ENCODE peak calls at places on chromosome 2, in four cellular contexts. One of them, this sample, is unnamed.

GRCh38 chr2:204019572-204020501 is 83.3 kb downstream of the ICOS start:
- DNase-seq in HCT116: no peak
- DNase-seq in K562: no peak
- DNase-seq in SK-N-SH: no peak
- DNase-seq in this sample: no peak

GRCh38 chr2:204840504-204840903 is 295.2 kb downstream of the PARD3B start:
- DNase-seq in SK-N-SH: no peak
- DNase-seq in HCT116: no peak
- DNase-seq in K562: no peak
- DNase-seq in this sample: no peak

GRCh38 chr2:239731998-239732665 is 293.0 kb downstream of the NDUFA10 start:
- DNase-seq in K562: no peak
- DNase-seq in SK-N-SH: no peak
- DNase-seq in HCT116: no peak
- DNase-seq in this sample: no peak

GRCh38 chr2:125004091-125004800 is 979.2 kb downstream of the CNTNAP5 start:
- DNase-seq in SK-N-SH: no peak
- DNase-seq in K562: no peak
- DNase-seq in HCT116: no peak
- DNase-seq in this sample: no peak

GRCh38 chr2:223735659-223736244 is 101.6 kb downstream of the AP1S3 start:
- DNase-seq in K562: no peak
- DNase-seq in HCT116: no peak
- DNase-seq in SK-N-SH: no peak
- DNase-seq in this sample: no peak

GRCh38 chr2:12721571-12722444 is 5.1 kb downstream of the TRIB2 start:
- DNase-seq in HCT116: no peak
- DNase-seq in SK-N-SH: no peak
- DNase-seq in K562: no peak
- DNase-seq in this sample: no peak

GRCh38 chr2:113886479-113887383 is 3.2 kb upstream of the ACTR3 start:
- DNase-seq in K562: no peak
- DNase-seq in SK-N-SH: no peak
- DNase-seq in HCT116: no peak
- DNase-seq in this sample: peak; percentile 62

GRCh38 chr2:18701546-18701945 is 112.2 kb upstream of the NT5C1B start:
- DNase-seq in K562: no peak
- DNase-seq in HCT116: no peak
- DNase-seq in SK-N-SH: no peak
- DNase-seq in this sample: no peak

GRCh38 chr2:62472321-62472720 is 33.7 kb downstream of the TMEM17 start:
- DNase-seq in HCT116: no peak
- DNase-seq in K562: no peak
- DNase-seq in SK-N-SH: no peak
- DNase-seq in this sample: no peak

GRCh38 chr2:73979686-73980085 is 5.0 kb upstream of the TET3 start:
- DNase-seq in HCT116: no peak
- DNase-seq in K562: no peak
- DNase-seq in SK-N-SH: no peak
- DNase-seq in this sample: peak; percentile 35

GRCh38 chr2:229714736-229715541 is 584 bp upstream of the DNER start:
- DNase-seq in K562: peak; percentile 34
- DNase-seq in HCT116: no peak
- DNase-seq in SK-N-SH: peak; percentile 70
- DNase-seq in this sample: peak; percentile 26

GRCh38 chr2:85604568-85605339 is 2.3 kb upstream of the TMEM150A start:
- DNase-seq in K562: no peak
- DNase-seq in HCT116: no peak
- DNase-seq in SK-N-SH: no peak
- DNase-seq in this sample: no peak

GRCh38 chr2:85606116-85606455 is 3.6 kb upstream of the TMEM150A start:
- DNase-seq in K562: no peak
- DNase-seq in HCT116: no peak
- DNase-seq in SK-N-SH: no peak
- DNase-seq in this sample: no peak

GRCh38 chr2:85605406-85606115 is 3.1 kb upstream of the TMEM150A start:
- DNase-seq in HCT116: no peak
- DNase-seq in SK-N-SH: no peak
- DNase-seq in K562: no peak
- DNase-seq in this sample: peak; percentile 87

GRCh38 chr2:85611217-85611704 is 605 bp downstream of the C2orf68 start:
- DNase-seq in HCT116: no peak
- DNase-seq in K562: no peak
- DNase-seq in SK-N-SH: peak; percentile 31
- DNase-seq in this sample: no peak

DNA sequence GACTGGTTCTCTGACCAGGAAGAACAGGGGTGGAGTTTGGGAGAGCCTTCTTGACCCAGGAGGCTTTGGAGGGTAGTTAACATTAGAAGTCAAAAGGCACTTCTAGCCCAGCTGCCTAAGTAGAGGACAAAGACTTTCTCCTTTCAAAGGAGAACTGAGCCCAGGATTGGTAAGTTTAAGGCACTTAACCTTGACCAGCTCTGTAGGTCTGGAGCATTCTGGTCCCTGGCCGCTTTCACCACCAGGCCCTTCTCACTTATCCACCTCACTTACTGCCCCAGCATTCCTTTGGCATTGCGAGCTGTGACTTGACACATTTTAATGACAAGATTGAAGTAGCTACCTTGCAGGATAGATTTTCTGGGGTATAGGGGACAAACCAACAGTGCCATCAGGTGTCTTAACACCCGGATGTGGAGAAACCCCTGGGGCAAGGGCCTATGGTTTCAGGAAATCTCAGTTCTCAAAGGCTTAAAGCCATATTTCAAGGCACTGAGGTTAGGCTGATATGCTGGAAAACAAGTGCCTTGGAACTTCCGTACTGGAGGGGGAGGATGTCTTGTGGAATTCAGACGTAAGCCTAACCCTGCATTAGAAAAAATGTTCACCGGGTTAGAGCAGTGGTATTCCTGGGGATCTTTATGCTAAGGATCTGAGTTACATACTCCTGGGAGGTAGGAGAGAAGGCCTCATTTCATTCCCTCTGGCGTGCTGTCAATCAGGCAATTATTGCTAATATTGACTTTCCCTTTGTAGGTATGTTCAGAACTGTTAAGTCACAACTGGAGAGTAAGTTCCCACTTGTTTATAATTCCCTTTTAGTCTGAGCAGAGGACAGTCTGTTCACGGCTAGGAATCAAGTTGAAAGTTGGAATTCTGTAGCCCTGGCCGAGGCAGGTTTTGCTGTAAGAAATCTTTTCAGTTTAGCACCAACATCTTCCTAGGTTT is 4.3 kb downstream of the C2orf68 start:
- DNase-seq in K562: no peak
- DNase-seq in SK-N-SH: no peak
- DNase-seq in HCT116: no peak
- DNase-seq in this sample: peak; percentile 37
- H3K4me1 ChIP-seq in K562: peaks cover 36% of the 10 kb centered on the region
- H3K4me1 ChIP-seq in SK-N-SH: peaks cover 20% of the 10 kb centered on the region
- H3K4me1 ChIP-seq in HCT116: peaks cover 8% of the 10 kb centered on the region
- H3K4me1 ChIP-seq in this sample: peaks cover 73% of the 10 kb centered on the region

GRCh38 chr2:191845876-191846786 is 757 bp downstream of the CAVIN2 start:
- DNase-seq in SK-N-SH: no peak
- DNase-seq in K562: peak; percentile 20
- DNase-seq in HCT116: no peak
- DNase-seq in this sample: peak; percentile 32
- TF ChIP-seq ELF1 in SK-N-SH: no peak
- TF ChIP-seq ELF1 in K562: no peak
- TF ChIP-seq ELF1 in HCT116: no peak
- TF ChIP-seq ELF1 in this sample: no peak

GRCh38 chr2:189162566-189162965 is 17.0 kb downstream of the COL5A2 start:
- DNase-seq in K562: no peak
- DNase-seq in HCT116: no peak
- DNase-seq in SK-N-SH: no peak
- DNase-seq in this sample: no peak
- H3K4me1 ChIP-seq in K562: no peaks in the 10 kb centered on the region
- H3K4me1 ChIP-seq in HCT116: no peaks in the 10 kb centered on the region
- H3K4me1 ChIP-seq in SK-N-SH: peaks cover 4% of the 10 kb centered on the region
- H3K4me1 ChIP-seq in this sample: no peaks in the 10 kb centered on the region

GRCh38 chr2:238425979-238426567 is 654 bp upstream of the ASB1 start:
- DNase-seq in HCT116: peak; percentile 28
- DNase-seq in K562: peak; percentile 42
- DNase-seq in SK-N-SH: peak; percentile 80
- DNase-seq in this sample: peak; percentile 57
- TF ChIP-seq ELF1 in HCT116: no peak
- TF ChIP-seq ELF1 in K562: no peak
- TF ChIP-seq ELF1 in SK-N-SH: no peak
- TF ChIP-seq ELF1 in this sample: no peak

GRCh38 chr2:69195706-69196105 is 182.7 kb downstream of the ANTXR1 start:
- DNase-seq in HCT116: no peak
- DNase-seq in SK-N-SH: no peak
- DNase-seq in K562: no peak
- DNase-seq in this sample: no peak
- H3K4me1 ChIP-seq in HCT116: no peaks in the 10 kb centered on the region
- H3K4me1 ChIP-seq in SK-N-SH: peaks cover 20% of the 10 kb centered on the region
- H3K4me1 ChIP-seq in K562: no peaks in the 10 kb centered on the region
- H3K4me1 ChIP-seq in this sample: peaks cover 33% of the 10 kb centered on the region

GRCh38 chr2:69012310-69013122 is 463 bp upstream of the ANTXR1 start:
- DNase-seq in K562: peak; percentile 67
- DNase-seq in HCT116: peak; percentile 23
- DNase-seq in SK-N-SH: peak; percentile 19
- DNase-seq in this sample: peak; percentile 66

GRCh38 chr2:69017080-69017479 is 4.1 kb downstream of the ANTXR1 start:
- DNase-seq in K562: no peak
- DNase-seq in SK-N-SH: no peak
- DNase-seq in HCT116: no peak
- DNase-seq in this sample: no peak

GRCh38 chr2:69011611-69012157 is 1.3 kb upstream of the ANTXR1 start:
- DNase-seq in HCT116: no peak
- DNase-seq in SK-N-SH: peak; percentile 30
- DNase-seq in K562: no peak
- DNase-seq in this sample: peak; percentile 24

GRCh38 chr2:69013123-69013836 is at the start of gene ANTXR1:
- DNase-seq in SK-N-SH: peak; percentile 87
- DNase-seq in K562: no peak
- DNase-seq in HCT116: peak; percentile 53
- DNase-seq in this sample: peak; percentile 45

DNA sequence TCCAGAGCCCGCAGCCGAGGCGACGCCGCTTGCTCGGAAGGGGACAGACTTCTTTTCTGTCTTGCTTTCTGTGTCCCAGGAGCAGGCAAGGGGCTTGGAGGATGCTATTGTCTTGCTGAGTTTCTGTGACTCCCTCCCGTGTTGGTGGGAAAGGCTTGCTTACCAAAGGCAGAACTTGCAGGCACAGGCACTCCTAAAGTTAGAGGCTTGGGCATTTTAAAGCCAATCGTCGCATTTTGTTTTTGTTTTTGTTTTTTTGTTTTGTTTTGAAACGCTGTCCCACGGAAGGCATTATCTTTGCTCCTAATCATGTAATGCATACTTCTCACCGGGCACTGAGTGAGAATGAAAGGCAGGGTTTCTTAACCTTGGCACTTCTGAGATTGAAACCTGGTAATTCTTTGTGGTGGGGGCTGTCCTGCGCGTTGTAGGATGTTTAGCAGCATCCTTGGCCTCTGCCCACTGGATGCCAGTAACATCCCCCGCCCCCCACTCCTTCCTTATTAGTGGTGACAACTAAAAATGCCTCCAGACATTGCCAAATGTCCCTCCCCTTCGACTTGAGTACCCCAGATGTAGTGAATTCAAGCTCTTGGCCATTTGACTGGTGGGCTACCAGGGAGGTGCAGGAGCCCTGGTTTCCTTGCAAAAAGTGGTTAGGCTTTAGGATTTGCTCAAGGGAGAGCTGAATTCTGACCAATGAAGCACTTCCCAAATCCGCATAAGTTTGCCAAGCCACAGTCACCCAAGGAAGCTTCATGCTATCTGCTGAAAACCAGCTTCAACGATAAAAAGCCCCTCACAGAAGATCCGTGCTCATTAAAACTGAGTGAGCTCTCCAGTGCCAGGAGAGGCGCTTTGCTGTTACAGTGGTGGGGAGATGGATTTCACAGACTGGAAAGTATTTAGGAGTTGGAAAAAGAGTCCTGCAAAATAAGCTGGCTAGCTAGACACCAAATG is 1.1 kb downstream of the ANTXR1 start:
- DNase-seq in SK-N-SH: peak; percentile 47
- DNase-seq in HCT116: no peak
- DNase-seq in K562: no peak
- DNase-seq in this sample: no peak
- TF ChIP-seq ELF1 in SK-N-SH: no peak
- TF ChIP-seq ELF1 in HCT116: no peak
- TF ChIP-seq ELF1 in K562: no peak
- TF ChIP-seq ELF1 in this sample: no peak

This sample was measured in HepG2.